ENCODE peak calls at places on chromosomes 5 and 9, in ten cellular contexts. W is kidney tubule cell; A is CD4-positive, alpha-beta memory T cell; U is BJ; S is HCT116; O is H54; C is gastrocnemius medialis; Q is activated gamma-delta T cell; Y is activated naive CD4-positive, alpha-beta T cell treated with anti-CD3 and anti-CD28 coated beads for 36 hours; J is frontal cortex. T is an unnamed sample.
A peak's percentile ranks its signal among the peaks of the same experiment; 100 is the strongest.

GRCh38 chr5:89556215-89557009 is 673.4 kb upstream of the MEF2C start:
- DNase-seq in W (peak; percentile 86), A (no peak), U (peak; percentile 35), S (peak; percentile 69), O (peak; percentile 30), C (no peak), Q (no peak), Y (no peak), J (no peak), T (no peak)

GRCh38 chr9:5389109-5389732 is 48.5 kb downstream of the PLGRKT start:
- DNase-seq in W (peak; percentile 85), A (no peak), U (peak; percentile 37), S (no peak), O (peak; percentile 33), C (no peak), Q (no peak), Y (peak; percentile 54), J (no peak), T (no peak)

GRCh38 chr5:61307196-61307590 is 24.9 kb upstream of the ZSWIM6 start:
- DNase-seq in W (no peak), A (no peak), U (no peak), S (no peak), O (no peak), C (no peak), Q (no peak), Y (no peak), J (no peak), T (no peak)

GRCh38 chr9:127919253-127919815 is 2.5 kb upstream of the ST6GALNAC4 start:
- DNase-seq in W (peak; percentile 100), A (no peak), U (peak; percentile 98), S (peak; percentile 99), O (peak; percentile 99), C (peak; percentile 90), Q (no peak), Y (no peak), J (no peak), T (no peak)

GRCh38 chr9:10026585-10026984 is 586.2 kb downstream of the PTPRD start:
- DNase-seq in W (no peak), A (no peak), U (no peak), S (no peak), O (no peak), C (no peak), Q (no peak), Y (no peak), J (no peak), T (no peak)

GRCh38 chr9:129183495-129184308 is 5.6 kb upstream of the IER5L start:
- DNase-seq in W (peak; percentile 18), A (no peak), U (no peak), S (no peak), O (peak; percentile 40), C (no peak), Q (no peak), Y (no peak), J (no peak), T (no peak)

GRCh38 chr5:172284275-172284971 is 859 bp upstream of the UBTD2 start:
- DNase-seq in W (no peak), A (no peak), U (no peak), S (no peak), O (peak; percentile 40), C (peak; percentile 23), Q (no peak), Y (peak; percentile 17), J (no peak), T (no peak)

GRCh38 chr9:79264511-79265448 is 307.0 kb upstream of the TLE4 start:
- DNase-seq in W (no peak), A (no peak), U (peak; percentile 9), S (no peak), O (no peak), C (no peak), Q (no peak), Y (no peak), J (no peak), T (peak; percentile 60)

GRCh38 chr5:55227738-55228430 is 769 bp upstream of the MCIDAS start:
- DNase-seq in W (no peak), A (no peak), U (no peak), S (no peak), O (no peak), C (no peak), Q (no peak), Y (no peak), J (no peak), T (no peak)

GRCh38 chr9:6600006-6600405 is 45.5 kb downstream of the GLDC start:
- DNase-seq in W (no peak), A (no peak), U (no peak), S (no peak), O (no peak), C (no peak), Q (no peak), Y (no peak), J (no peak), T (no peak)